ENCODE peak calls at places on chromosomes 5 and 9, in four cellular contexts. L is GM12865, Y is cardiac muscle cell, P is fibroblast of pulmonary artery. T is an unnamed sample.

GRCh38 chr5:5782402-5782801 is 359.9 kb downstream of the ICE1 start:
- DNase-seq in Y (no peak), L (no peak), P (no peak), T (no peak)

GRCh38 chr5:346229-346935 is 24.9 kb downstream of the AHRR start:
- DNase-seq in P (no peak), Y (no peak), L (no peak), T (no peak)

GRCh38 chr9:87796232-87796631 is 70.3 kb downstream of the CTSL start:
- DNase-seq in Y (no peak), L (peak; percentile 3), P (no peak), T (no peak)

GRCh38 chr5:141874262-141874964 is 3.8 kb downstream of the PCDH1 start:
- DNase-seq in L (no peak), Y (no peak), P (no peak), T (no peak)

GRCh38 chr5:111121926-111122325 is 29.8 kb downstream of the WDR36 start:
- DNase-seq in Y (no peak), L (no peak), P (no peak), T (no peak)

GRCh38 chr9:13607746-13608445 is 328.4 kb upstream of the MPDZ start:
- DNase-seq in Y (peak; percentile 27), L (no peak), P (no peak), T (no peak)

GRCh38 chr9:97772145-97772544 is 75.0 kb upstream of the XPA start:
- DNase-seq in Y (no peak), L (no peak), P (no peak), T (no peak)

GRCh38 chr5:107217721-107218130 is 453.0 kb downstream of the EFNA5 start:
- DNase-seq in P (no peak), Y (no peak), L (no peak), T (no peak)

GRCh38 chr9:127137640-127138360 is 15.4 kb upstream of the ANGPTL2 start:
- DNase-seq in L (no peak), Y (no peak), P (no peak), T (peak; percentile 57)

DNA sequence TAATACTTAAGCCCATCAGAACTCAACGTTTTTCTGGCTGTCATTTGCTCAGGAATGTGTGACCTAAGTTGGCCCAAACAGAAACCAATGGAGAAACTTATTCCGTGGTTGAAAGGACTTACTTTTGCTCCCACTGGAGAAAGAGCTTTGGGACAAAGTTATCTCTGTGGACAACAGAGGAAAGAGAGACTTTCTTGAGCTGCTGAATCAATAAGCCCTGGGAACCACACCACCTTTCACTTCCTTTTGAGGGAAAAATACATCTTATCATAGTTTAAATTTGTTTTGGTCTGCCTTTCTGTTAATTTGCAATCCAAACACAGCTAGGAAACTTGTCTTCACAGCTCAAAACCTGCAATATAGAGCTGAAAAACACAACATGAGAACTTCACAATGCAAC is 62.8 kb upstream of the VCAN start:
- DNase-seq in L (no peak), P (no peak), Y (no peak), T (no peak)
- H3K4me3 ChIP-seq in L (no peak overlapping the region), P (no peak overlapping the region), Y (no peak overlapping the region), T (no peak overlapping the region)

GRCh38 chr9:95102572-95102971 is 214.9 kb downstream of the FANCC start:
- DNase-seq in P (no peak), Y (no peak), L (no peak), T (no peak)

GRCh38 chr9:95104088-95104960 is 213.2 kb downstream of the FANCC start:
- DNase-seq in Y (peak; percentile 15), P (no peak), L (no peak), T (no peak)

GRCh38 chr9:95104966-95105365 is 212.5 kb downstream of the FANCC start:
- DNase-seq in L (no peak), P (no peak), Y (no peak), T (no peak)

GRCh38 chr9:95102001-95102433 is 215.5 kb downstream of the FANCC start:
- DNase-seq in P (no peak), L (no peak), Y (no peak), T (no peak)

GRCh38 chr9:95103385-95104087 is 214.0 kb downstream of the FANCC start:
- DNase-seq in P (no peak), L (no peak), Y (peak; percentile 20), T (no peak)
- TF ChIP-seq CTCF in P (peak; percentile 8), L (no peak), Y (peak; percentile 19), T (peak; percentile 36)

GRCh38 chr9:123217148-123217585 is 51.2 kb downstream of the STRBP start:
- DNase-seq in L (no peak), P (peak; percentile 8), Y (peak; percentile 15), T (peak; percentile 57)
- H3K4me3 ChIP-seq in L (no peak overlapping the region), P (no peak overlapping the region), Y (no peak overlapping the region), T (no peak overlapping the region)

GRCh38 chr5:18807256-18808193 is 1173.3 kb downstream of the TAF11L14 start:
- DNase-seq in Y (no peak), L (no peak), P (no peak), T (no peak)

GRCh38 chr5:18811616-18812015 is 1176.4 kb downstream of the CDH18 start:
- DNase-seq in Y (no peak), L (no peak), P (no peak), T (no peak)
- TF ChIP-seq CTCF in Y (no peak), L (no peak), P (no peak), T (no peak)

GRCh38 chr9:78439866-78440830 is 143.2 kb downstream of the PSAT1 start:
- DNase-seq in L (no peak), P (no peak), Y (no peak), T (no peak)
- H3K4me3 ChIP-seq in L (no peak overlapping the region), P (no peak overlapping the region), Y (no peak overlapping the region), T (no peak overlapping the region)

GRCh38 chr9:89410022-89410421 is 87.9 kb downstream of the SEMA4D start:
- DNase-seq in L (no peak), P (no peak), Y (no peak), T (no peak)

GRCh38 chr9:89407070-89407469 is 88.8 kb downstream of the SECISBP2 start:
- DNase-seq in Y (peak; percentile 62), P (peak; percentile 20), L (no peak), T (no peak)

GRCh38 chr9:89410709-89411111 is 87.2 kb downstream of the SEMA4D start:
- DNase-seq in L (peak; percentile 85), P (no peak), Y (no peak), T (no peak)

GRCh38 chr9:89405832-89406231 is 87.5 kb downstream of the SECISBP2 start:
- DNase-seq in L (peak; percentile 87), Y (no peak), P (no peak), T (peak; percentile 26)

GRCh38 chr9:89408628-89409101 is 89.2 kb downstream of the SEMA4D start:
- DNase-seq in L (peak; percentile 72), P (no peak), Y (no peak), T (no peak)
- TF ChIP-seq CTCF in L (no peak), P (no peak), Y (no peak), T (no peak)

GRCh38 chr5:174339130-174339529 is 293.6 kb downstream of the NSG2 start:
- DNase-seq in Y (no peak), L (no peak), P (no peak), T (no peak)

GRCh38 chr5:174335682-174336364 is 290.3 kb downstream of the NSG2 start:
- DNase-seq in Y (no peak), L (no peak), P (no peak), T (no peak)

GRCh38 chr5:174338204-174339010 is 292.9 kb downstream of the NSG2 start:
- DNase-seq in P (peak; percentile 13), Y (peak; percentile 29), L (no peak), T (no peak)

GRCh38 chr5:174337276-174338203 is 292.0 kb downstream of the NSG2 start:
- DNase-seq in Y (peak; percentile 50), L (no peak), P (no peak), T (no peak)

GRCh38 chr5:174336479-174336878 is 291.0 kb downstream of the NSG2 start:
- DNase-seq in Y (no peak), L (no peak), P (no peak), T (no peak)
- H3K4me3 ChIP-seq in Y (no peak overlapping the region), L (no peak overlapping the region), P (no peak overlapping the region), T (no peak overlapping the region)

GRCh38 chr5:148104226-148104625 is 40.4 kb downstream of the SPINK5 start:
- DNase-seq in L (no peak), P (no peak), Y (no peak), T (no peak)

GRCh38 chr5:148113243-148113642 is 49.5 kb downstream of the SPINK5 start:
- DNase-seq in P (no peak), Y (no peak), L (no peak), T (no peak)

DNA sequence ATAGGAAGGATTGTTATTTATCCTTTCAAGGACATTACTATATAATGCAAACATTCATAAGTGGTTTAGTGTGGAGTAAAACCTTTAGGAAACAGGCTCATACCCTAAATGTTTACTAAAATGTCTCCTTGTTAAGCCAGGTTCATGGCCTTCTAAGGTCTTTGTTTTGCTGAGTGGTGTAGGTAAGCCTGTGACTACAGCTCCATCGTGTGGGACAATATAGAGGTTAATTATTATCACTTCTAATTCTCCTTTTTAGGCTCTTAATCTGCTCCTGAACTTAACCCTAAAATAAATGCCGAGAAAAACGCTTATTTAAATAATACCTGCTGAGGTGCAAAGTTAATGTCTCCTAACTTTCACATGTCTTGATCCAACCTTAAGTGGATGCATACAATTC is 43.8 kb downstream of the SPINK5 start:
- DNase-seq in L (no peak), P (no peak), Y (no peak), T (no peak)
- TF ChIP-seq CTCF in L (no peak), P (no peak), Y (no peak), T (no peak)

GRCh38 chr9:136741885-136742568 is 713 bp downstream of the LCN10 start:
- DNase-seq in Y (no peak), P (no peak), L (peak; percentile 41), T (no peak)
- H3K4me3 ChIP-seq in Y (no peak overlapping the region), P (no peak overlapping the region), L (no peak overlapping the region), T (no peak overlapping the region)